ENCODE peak calls at places on chromosome 12, in eight cellular contexts. D is amniotic stem cell; C is KG1; L is activated CD4-positive, alpha-beta T cell treated with anti-CD3 and anti-CD28 coated beads, Interleukin-2, amount 50 U/mL, for 24 hours; N is AG20443; F is RPMI7951; S is bronchial epithelial cell; G is dorsolateral prefrontal cortex. X is an unnamed sample.

GRCh38 chr12:49256274-49256637 is 8.6 kb upstream of the TUBA1C start:
- DNase-seq in D (no peak), C (no peak), L (no peak), N (no peak), F (no peak), S (no peak), G (no peak), X (no peak)

GRCh38 chr12:63826002-63826585 is 18.4 kb upstream of the SRGAP1 start:
- DNase-seq in D (peak), C (no peak), L (no peak), N (peak), F (peak), S (peak), G (no peak), X (no peak)

GRCh38 chr12:67447180-67447579 is 178.0 kb downstream of the CAND1 start:
- DNase-seq in D (no peak), C (no peak), L (no peak), N (no peak), F (no peak), S (no peak), G (no peak), X (no peak)

GRCh38 chr12:54207539-54208267 is 18.9 kb upstream of the SMUG1 start:
- DNase-seq in D (no peak), C (no peak), L (peak), N (peak), F (peak), S (peak), G (peak), X (peak)

GRCh38 chr12:6810758-6811157 is 10.9 kb upstream of the GPR162 start:
- DNase-seq in D (no peak), C (no peak), L (no peak), N (no peak), F (no peak), S (no peak), G (no peak), X (no peak)

GRCh38 chr12:94186461-94187237 is 38.3 kb downstream of the PLXNC1 start:
- DNase-seq in D (no peak), C (no peak), L (no peak), N (peak), F (no peak), S (no peak), G (peak), X (no peak)

GRCh38 chr12:57242329-57242690 is 8.7 kb downstream of the STAC3 start:
- DNase-seq in D (no peak), C (no peak), L (no peak), N (no peak), F (no peak), S (no peak), G (no peak), X (no peak)

GRCh38 chr12:100216337-100216736 is 15.7 kb downstream of the ACTR6 start:
- DNase-seq in D (no peak), C (no peak), L (no peak), N (no peak), F (no peak), S (no peak), G (no peak), X (no peak)

GRCh38 chr12:114952573-114953196 is 268.7 kb upstream of the TBX3 start:
- DNase-seq in D (no peak), C (no peak), L (no peak), N (no peak), F (no peak), S (no peak), G (no peak), X (no peak)

GRCh38 chr12:93581370-93581769 is 8.9 kb downstream of the SOCS2 start:
- DNase-seq in D (no peak), C (no peak), L (no peak), N (no peak), F (no peak), S (no peak), G (no peak), X (no peak)

GRCh38 chr12:27899151-27899661 is 73.3 kb downstream of the PTHLH start:
- DNase-seq in D (peak), C (no peak), L (peak), N (peak), F (peak), S (peak), G (no peak), X (peak)

GRCh38 chr12:26691234-26691970 is 141.6 kb downstream of the ITPR2 start:
- DNase-seq in D (peak), C (no peak), L (no peak), N (peak), F (peak), S (peak), G (no peak), X (peak)

GRCh38 chr12:93541578-93542217 is 30.8 kb upstream of the SOCS2 start:
- DNase-seq in D (no peak), C (no peak), L (no peak), N (no peak), F (no peak), S (no peak), G (no peak), X (no peak)

GRCh38 chr12:132218915-132219314 is 74.7 kb downstream of the NOC4L start:
- DNase-seq in D (no peak), C (no peak), L (peak), N (peak), F (no peak), S (no peak), G (no peak), X (no peak)

GRCh38 chr12:24902521-24903304 is 46.2 kb downstream of the BCAT1 start:
- DNase-seq in D (no peak), C (no peak), L (no peak), N (peak), F (peak), S (no peak), G (peak), X (peak)

GRCh38 chr12:12974211-12974610 is 22.2 kb upstream of the GPRC5D start:
- DNase-seq in D (no peak), C (no peak), L (no peak), N (no peak), F (peak), S (no peak), G (no peak), X (no peak)

X was measured in MG63.